ENCODE peak calls at places on chromosomes 5 and 9, in seven cellular contexts. L is tibial artery, K is OCI-LY7, M is GM12864, P is PC-3, G is brain microvascular endothelial cell, N is fibroblast of villous mesenchyme. R is an unnamed sample.

GRCh38 chr5:108747111-108748009 is at the start of gene FER:
- DNase-seq in L (no peak), K (peak), M (peak), P (peak), G (peak), N (peak), R (no peak)

GRCh38 chr9:125763373-125763772 is 16.2 kb downstream of the PBX3 start:
- DNase-seq in L (no peak), K (no peak), M (no peak), P (peak), G (no peak), N (no peak), R (no peak)

GRCh38 chr5:54643679-54644078 is 126.1 kb downstream of the SNX18 start:
- DNase-seq in L (no peak), K (no peak), M (no peak), P (peak), G (peak), N (peak), R (no peak)

GRCh38 chr9:114738581-114739316 is 56.8 kb upstream of the TEX48 start:
- DNase-seq in L (peak), K (peak), M (peak), P (peak), G (peak), N (peak), R (peak)

GRCh38 chr9:108836771-108837170 is 19.0 kb downstream of the ACTL7B start:
- DNase-seq in L (no peak), K (no peak), M (no peak), P (peak), G (no peak), N (no peak), R (no peak)

GRCh38 chr9:83330207-83331196 is 207.7 kb downstream of the FRMD3 start:
- DNase-seq in L (no peak), K (peak), M (no peak), P (peak), G (no peak), N (no peak), R (no peak)

GRCh38 chr9:132026932-132027585 is 52.6 kb downstream of the MED27 start:
- DNase-seq in L (no peak), K (no peak), M (no peak), P (peak), G (peak), N (peak), R (no peak)

GRCh38 chr5:114360816-114361723 is 800 bp upstream of the KCNN2 start:
- DNase-seq in L (no peak), K (no peak), M (no peak), P (no peak), G (no peak), N (peak), R (no peak)

GRCh38 chr9:106286249-106286648 is 576.7 kb upstream of the ZNF462 start:
- DNase-seq in L (no peak), K (no peak), M (no peak), P (peak), G (no peak), N (no peak), R (no peak)

GRCh38 chr5:2684606-2685005 is 66.9 kb downstream of the IRX2 start:
- DNase-seq in L (no peak), K (no peak), M (no peak), P (no peak), G (no peak), N (no peak), R (no peak)

GRCh38 chr9:126514037-126514821 is 99.5 kb upstream of the LMX1B start:
- DNase-seq in L (peak), K (peak), M (no peak), P (peak), G (peak), N (peak), R (peak)

GRCh38 chr5:147989239-147989638 is 74.5 kb upstream of the SPINK5 start:
- DNase-seq in L (no peak), K (no peak), M (no peak), P (peak), G (no peak), N (peak), R (no peak)

GRCh38 chr9:133137451-133138231 is 16.6 kb upstream of the RALGDS start:
- DNase-seq in L (no peak), K (no peak), M (no peak), P (no peak), G (no peak), N (no peak), R (no peak)

GRCh38 chr5:170483701-170484458 is 19.9 kb upstream of the KCNIP1 start:
- DNase-seq in L (no peak), K (no peak), M (no peak), P (peak), G (peak), N (no peak), R (no peak)

GRCh38 chr9:109442716-109443115 is 55.4 kb downstream of the PTPN3 start:
- DNase-seq in L (no peak), K (no peak), M (no peak), P (peak), G (no peak), N (no peak), R (no peak)

GRCh38 chr9:111598730-111599091 is 736 bp downstream of the PTGR1 start:
- DNase-seq in L (peak), K (no peak), M (no peak), P (peak), G (peak), N (peak), R (peak)

GRCh38 chr5:98769006-98769255 is 4.5 kb upstream of the RGMB start:
- DNase-seq in L (no peak), K (no peak), M (no peak), P (peak), G (no peak), N (no peak), R (peak)

GRCh38 chr5:126826619-126827215 is 49.8 kb downstream of the LMNB1 start:
- DNase-seq in L (no peak), K (no peak), M (no peak), P (no peak), G (no peak), N (no peak), R (no peak)

GRCh38 chr5:132459983-132460834 is 30.4 kb downstream of the IRF1 start:
- DNase-seq in L (peak), K (peak), M (no peak), P (no peak), G (no peak), N (no peak), R (no peak)

GRCh38 chr5:28217695-28218094 is 1179.3 kb upstream of the CDH9 start:
- DNase-seq in L (no peak), K (no peak), M (no peak), P (no peak), G (no peak), N (no peak), R (no peak)

GRCh38 chr5:171445910-171446516 is 26.6 kb downstream of the FGF18 start:
- DNase-seq in L (no peak), K (no peak), M (no peak), P (no peak), G (peak), N (peak), R (no peak)

GRCh38 chr5:61706751-61707150 is 374.7 kb downstream of the ZSWIM6 start:
- DNase-seq in L (no peak), K (no peak), M (no peak), P (no peak), G (no peak), N (no peak), R (no peak)

GRCh38 chr9:78132688-78133033 is 101.0 kb upstream of the GNAQ start:
- DNase-seq in L (no peak), K (peak), M (no peak), P (no peak), G (no peak), N (peak), R (no peak)

GRCh38 chr5:851553-851952 is 767 bp upstream of the ZDHHC11 start:
- DNase-seq in L (peak), K (no peak), M (no peak), P (no peak), G (no peak), N (no peak), R (no peak)

GRCh38 chr9:95506438-95506691 is 10.4 kb downstream of the PTCH1 start:
- DNase-seq in L (peak), K (peak), M (no peak), P (peak), G (no peak), N (peak), R (no peak)

GRCh38 chr5:170633235-170634041 is 129.6 kb downstream of the KCNIP1 start:
- DNase-seq in L (peak), K (no peak), M (no peak), P (peak), G (peak), N (peak), R (no peak)

GRCh38 chr5:100517301-100517974 is 17.7 kb upstream of the FAM174A start:
- DNase-seq in L (no peak), K (peak), M (no peak), P (peak), G (no peak), N (no peak), R (no peak)
- TF ChIP-seq CTCF in L (no peak), K (no peak), M (no peak), P (no peak), G (no peak), N (no peak), R (no peak)

DNA sequence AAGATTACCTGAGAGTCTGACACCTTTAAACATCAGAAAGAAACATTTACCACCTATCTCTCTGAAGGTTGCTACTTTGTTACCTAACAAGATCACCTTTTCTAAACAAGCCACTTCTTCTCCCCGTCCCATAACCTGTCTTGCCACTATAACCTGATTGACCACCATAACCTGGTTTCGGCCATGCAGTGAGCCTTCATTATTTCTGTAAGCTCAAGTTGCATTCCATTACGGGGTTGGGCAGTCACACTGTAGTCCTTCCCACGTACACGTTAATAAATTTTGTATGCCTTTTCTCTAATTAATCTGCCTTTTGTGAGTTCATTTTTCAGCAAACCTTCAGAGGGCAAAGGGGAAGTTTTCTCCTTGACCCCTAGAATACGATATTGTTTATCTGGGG is 28.0 kb upstream of the CCNG1 start:
- DNase-seq in L (no peak), K (no peak), M (no peak), P (peak), G (no peak), N (no peak), R (no peak)
- TF ChIP-seq CTCF in L (no peak), K (no peak), M (no peak), P (no peak), G (no peak), N (no peak), R (no peak)

GRCh38 chr5:160846642-160847041 is 5.4 kb downstream of the ATP10B start:
- DNase-seq in L (no peak), K (no peak), M (no peak), P (no peak), G (no peak), N (no peak), R (no peak)
- TF ChIP-seq CTCF in L (no peak), K (no peak), M (no peak), P (no peak), G (no peak), N (no peak), R (no peak)

GRCh38 chr5:179998485-179998884 is 73.1 kb downstream of the RNF130 start:
- DNase-seq in L (no peak), K (no peak), M (no peak), P (no peak), G (no peak), N (no peak), R (no peak)

DNA sequence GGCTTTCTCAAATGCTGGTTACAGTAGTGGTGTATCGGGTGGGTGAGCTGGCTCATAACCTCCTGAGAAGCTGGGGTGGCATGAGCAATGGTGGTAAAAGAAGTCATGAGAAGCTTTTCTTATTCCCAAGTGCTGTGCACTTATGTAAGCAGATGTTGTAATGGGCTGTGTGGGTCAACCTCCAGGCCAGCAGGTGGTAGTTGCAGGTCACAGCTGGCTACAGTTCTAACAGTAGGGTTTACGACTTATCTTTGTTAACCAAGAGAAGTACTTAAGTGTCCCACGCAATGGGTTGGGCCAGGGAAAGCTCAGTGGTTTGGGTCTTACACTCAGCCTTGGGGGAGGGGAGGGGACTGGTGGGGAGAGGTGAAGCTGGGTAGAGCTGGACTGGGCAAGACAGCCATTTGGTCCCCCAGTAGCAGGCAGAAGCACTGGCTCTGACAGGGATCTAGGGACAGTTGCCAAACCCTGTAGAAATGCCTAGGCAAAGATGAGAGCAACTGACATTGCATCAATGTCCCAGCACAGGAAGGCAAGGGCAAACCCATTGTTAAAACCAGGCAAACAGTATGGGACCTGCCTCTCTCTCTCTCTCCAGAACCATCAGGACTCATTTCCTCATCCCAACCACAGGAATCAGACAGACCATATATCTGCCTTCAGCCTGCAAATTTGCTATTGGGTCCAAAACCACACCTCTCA is 76.8 kb downstream of the RNF130 start:
- DNase-seq in L (no peak), K (no peak), M (no peak), P (no peak), G (no peak), N (peak), R (no peak)
- TF ChIP-seq CTCF in L (no peak), K (no peak), M (no peak), P (no peak), G (no peak), N (no peak), R (no peak)

DNA sequence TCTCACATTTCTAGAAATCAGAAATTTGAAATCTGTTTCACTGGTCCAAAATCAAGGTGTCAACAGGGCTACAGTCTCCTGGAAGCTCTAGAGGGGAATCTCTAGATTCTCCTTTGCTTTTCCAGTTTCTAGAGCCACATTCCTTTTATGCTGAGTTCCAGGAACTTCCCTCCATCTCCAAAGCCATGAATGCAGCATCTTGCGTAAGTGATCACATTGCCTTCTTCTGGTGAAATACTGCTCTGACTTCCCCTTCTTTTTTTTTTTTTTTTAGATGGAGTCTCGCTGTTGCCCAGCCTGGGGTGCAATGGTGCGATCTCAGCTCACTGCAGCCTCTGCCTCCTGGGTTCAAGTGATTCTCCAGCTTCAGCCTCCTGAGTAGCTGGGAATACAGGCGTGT is 23.8 kb downstream of the GDA start:
- DNase-seq in L (no peak), K (no peak), M (no peak), P (no peak), G (no peak), N (peak), R (no peak)
- TF ChIP-seq CTCF in L (no peak), K (no peak), M (no peak), P (no peak), G (no peak), N (no peak), R (no peak)

GRCh38 chr9:21070171-21070571 is 7.6 kb downstream of the IFNB1 start:
- DNase-seq in L (peak), K (no peak), M (no peak), P (peak), G (peak), N (peak), R (no peak)
- TF ChIP-seq CTCF in L (peak), K (no peak), M (peak), P (no peak), G (peak), N (peak), R (no peak)

R was measured in activated B cell treated with CpG ODN at 0.5 μM for 24 hours.